ENCODE peak calls at places on chromosomes 13 and 19, in eight cellular contexts. U is breast epithelium; E is CD8-positive, alpha-beta T cell; S is left lung; Z is endodermal cell; R is spleen; Y is heart left ventricle; D is DND-41. L is an unnamed sample.

GRCh38 chr13:52738719-52739467 is 727 bp downstream of the CNMD start:
- DNase-seq in U (no peak), E (peak; percentile 62), S (no peak), Z (peak; percentile 87), R (peak; percentile 74), Y (no peak), D (no peak), L (peak; percentile 45)

GRCh38 chr19:5480427-5480836 is 25.2 kb downstream of the ZNRF4 start:
- DNase-seq in U (no peak), E (peak; percentile 52), S (no peak), Z (peak; percentile 82), R (no peak), Y (no peak), D (peak; percentile 33), L (no peak)

GRCh38 chr13:82654851-82655517 is 1227.3 kb downstream of the SLITRK1 start:
- DNase-seq in U (peak; percentile 51), E (no peak), S (peak; percentile 67), Z (no peak), R (no peak), Y (peak; percentile 61), D (no peak), L (no peak)

GRCh38 chr13:31605076-31605858 is 134.1 kb upstream of the RXFP2 start:
- DNase-seq in U (no peak), E (no peak), S (no peak), Z (no peak), R (no peak), Y (no peak), D (no peak), L (no peak)

GRCh38 chr13:98532254-98532653 is 44.7 kb downstream of the STK24 start:
- DNase-seq in U (no peak), E (no peak), S (no peak), Z (no peak), R (no peak), Y (no peak), D (no peak), L (no peak)

GRCh38 chr19:39193785-39194184 is 3.0 kb upstream of the NCCRP1 start:
- DNase-seq in U (no peak), E (no peak), S (no peak), Z (no peak), R (no peak), Y (no peak), D (no peak), L (peak; percentile 89)

GRCh38 chr13:27619711-27620376 is 485 bp downstream of the LNX2 start:
- DNase-seq in U (peak; percentile 54), E (peak; percentile 70), S (peak; percentile 44), Z (no peak), R (peak; percentile 93), Y (peak; percentile 47), D (peak; percentile 50), L (no peak)

GRCh38 chr13:99165753-99166587 is 34.7 kb upstream of the UBAC2 start:
- DNase-seq in U (no peak), E (no peak), S (no peak), Z (no peak), R (no peak), Y (no peak), D (no peak), L (no peak)

GRCh38 chr19:19645233-19645870 is 1.9 kb upstream of the GMIP start:
- DNase-seq in U (no peak), E (no peak), S (no peak), Z (no peak), R (no peak), Y (no peak), D (no peak), L (no peak)

GRCh38 chr19:19644054-19644388 is 564 bp upstream of the GMIP start:
- DNase-seq in U (no peak), E (no peak), S (no peak), Z (no peak), R (no peak), Y (no peak), D (no peak), L (no peak)

GRCh38 chr19:19647037-19647835 is 3.8 kb upstream of the GMIP start:
- DNase-seq in U (no peak), E (no peak), S (no peak), Z (no peak), R (no peak), Y (no peak), D (no peak), L (no peak)

GRCh38 chr19:19642506-19643157 is 825 bp downstream of the GMIP start:
- DNase-seq in U (no peak), E (peak; percentile 70), S (no peak), Z (peak; percentile 55), R (no peak), Y (no peak), D (peak; percentile 48), L (no peak)

DNA sequence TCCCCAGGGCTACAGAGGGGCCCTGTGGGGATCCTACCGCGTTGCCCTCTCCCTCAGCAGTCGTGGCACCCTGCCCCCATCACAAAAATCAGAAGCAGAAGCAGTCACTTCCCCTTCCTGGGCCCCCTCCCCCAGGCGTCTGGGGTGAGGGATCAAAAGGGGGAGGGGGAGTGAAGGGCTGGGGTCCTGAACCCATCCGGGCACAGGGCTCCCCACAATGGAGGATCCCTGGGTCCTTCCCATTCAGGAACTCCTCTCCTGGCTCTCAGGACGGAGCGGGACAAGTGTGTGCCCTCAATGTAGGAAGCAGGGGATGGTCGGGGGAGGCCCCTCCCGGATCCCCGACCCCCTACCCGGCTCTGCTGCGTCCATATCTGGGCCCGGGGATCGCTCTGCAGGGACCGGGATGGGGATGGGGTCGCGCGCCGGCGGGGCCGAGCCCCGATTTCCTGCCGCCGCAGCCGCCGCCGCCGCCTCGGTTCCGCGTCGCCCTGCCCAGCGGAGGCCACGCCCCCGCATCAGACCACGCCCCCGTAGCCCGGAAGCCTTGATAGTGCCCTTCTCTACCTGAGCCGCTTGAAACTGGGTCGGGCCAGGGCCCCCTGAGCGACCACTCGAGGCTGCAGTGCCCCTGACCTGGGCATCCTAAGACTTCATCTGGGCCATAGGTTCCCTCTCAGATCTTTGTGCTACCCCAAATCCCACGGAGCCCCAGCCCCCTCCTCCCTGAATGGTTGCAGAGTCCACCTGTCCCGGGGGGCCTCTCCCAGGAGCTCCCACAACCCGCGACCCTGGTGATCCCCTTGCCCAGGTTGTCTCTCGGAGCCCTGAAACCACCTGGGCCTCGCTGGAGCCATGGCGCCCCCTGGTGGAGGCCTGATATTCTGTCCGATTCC is at the start of gene GMIP:
- DNase-seq in U (peak; percentile 75), E (peak; percentile 96), S (peak; percentile 86), Z (peak; percentile 96), R (peak; percentile 98), Y (peak; percentile 84), D (peak; percentile 87), L (peak; percentile 94)
- H3K27ac ChIP-seq in U (peak within 1 kb of the TSS; percentile 63), E (peak within 1 kb of the TSS; percentile 92), S (peak within 1 kb of the TSS; percentile 79), Z (peak within 1 kb of the TSS; percentile 91), R (peak within 1 kb of the TSS; percentile 99), Y (peak within 1 kb of the TSS; percentile 47), D (peak within 1 kb of the TSS; percentile 95), L (peak within 1 kb of the TSS; percentile 69)

DNA sequence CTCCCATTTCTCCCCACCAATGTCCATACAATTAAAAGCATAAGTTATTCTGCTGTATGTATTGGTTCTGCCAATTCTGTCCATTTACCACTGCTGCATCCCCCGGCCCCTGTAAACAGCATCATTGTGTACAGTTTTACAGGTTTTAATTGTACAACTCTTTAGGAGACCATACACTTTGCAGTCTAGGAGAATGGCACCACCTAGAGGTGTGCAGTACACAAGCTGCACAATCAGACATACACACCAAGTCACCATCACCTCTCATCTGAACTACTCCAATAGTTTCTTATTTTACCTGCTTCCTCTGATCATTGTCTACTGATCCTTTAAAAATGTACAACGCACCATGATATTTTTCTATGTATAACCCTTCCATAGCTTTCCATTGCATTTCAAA is 855.9 kb upstream of the KLHL1 start:
- DNase-seq in U (no peak), E (no peak), S (no peak), Z (no peak), R (no peak), Y (no peak), D (no peak), L (no peak)
- TF ChIP-seq CTCF in U (no peak), E (no peak), S (no peak), Z (peak; percentile 55), R (no peak), Y (no peak), D (peak; percentile 41), L (no peak)

GRCh38 chr13:50650478-50650877 is 193.0 kb downstream of the DLEU7 start:
- DNase-seq in U (no peak), E (no peak), S (no peak), Z (no peak), R (no peak), Y (no peak), D (no peak), L (no peak)

GRCh38 chr13:50651916-50652315 is 191.6 kb downstream of the DLEU7 start:
- DNase-seq in U (no peak), E (no peak), S (no peak), Z (no peak), R (no peak), Y (no peak), D (peak; percentile 78), L (no peak)

GRCh38 chr13:50650936-50651638 is 192.4 kb downstream of the DLEU7 start:
- DNase-seq in U (no peak), E (no peak), S (no peak), Z (no peak), R (no peak), Y (no peak), D (peak; percentile 51), L (no peak)

DNA sequence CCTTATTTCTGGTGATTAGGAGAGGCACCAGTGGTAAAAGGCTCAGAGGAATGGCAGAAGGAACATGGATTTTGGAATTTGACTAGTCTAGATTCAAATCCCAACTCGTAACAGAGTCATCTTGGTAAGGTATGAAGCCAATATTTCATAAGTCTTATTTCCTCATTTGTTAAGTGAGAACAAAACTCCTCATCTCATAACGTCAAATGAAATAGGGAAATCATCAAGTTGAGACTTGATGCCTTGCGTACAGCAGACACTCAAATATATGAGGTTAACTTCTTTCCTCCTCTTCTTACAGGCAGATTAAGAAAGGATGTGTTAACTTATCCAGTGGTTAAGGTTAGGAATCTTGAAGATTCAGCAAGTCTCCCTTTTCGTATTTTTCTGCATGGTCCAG is 189.2 kb downstream of the DLEU7 start:
- DNase-seq in U (no peak), E (no peak), S (no peak), Z (no peak), R (no peak), Y (no peak), D (no peak), L (no peak)
- H3K4me1 ChIP-seq in U (no peaks in the 10 kb centered on the region), E (no peaks in the 10 kb centered on the region), S (no peaks in the 10 kb centered on the region), Z (no peaks in the 10 kb centered on the region), R (no peaks in the 10 kb centered on the region), Y (no peaks in the 10 kb centered on the region), D (peaks cover 36% of the 10 kb centered on the region), L (no peaks in the 10 kb centered on the region)

DNA sequence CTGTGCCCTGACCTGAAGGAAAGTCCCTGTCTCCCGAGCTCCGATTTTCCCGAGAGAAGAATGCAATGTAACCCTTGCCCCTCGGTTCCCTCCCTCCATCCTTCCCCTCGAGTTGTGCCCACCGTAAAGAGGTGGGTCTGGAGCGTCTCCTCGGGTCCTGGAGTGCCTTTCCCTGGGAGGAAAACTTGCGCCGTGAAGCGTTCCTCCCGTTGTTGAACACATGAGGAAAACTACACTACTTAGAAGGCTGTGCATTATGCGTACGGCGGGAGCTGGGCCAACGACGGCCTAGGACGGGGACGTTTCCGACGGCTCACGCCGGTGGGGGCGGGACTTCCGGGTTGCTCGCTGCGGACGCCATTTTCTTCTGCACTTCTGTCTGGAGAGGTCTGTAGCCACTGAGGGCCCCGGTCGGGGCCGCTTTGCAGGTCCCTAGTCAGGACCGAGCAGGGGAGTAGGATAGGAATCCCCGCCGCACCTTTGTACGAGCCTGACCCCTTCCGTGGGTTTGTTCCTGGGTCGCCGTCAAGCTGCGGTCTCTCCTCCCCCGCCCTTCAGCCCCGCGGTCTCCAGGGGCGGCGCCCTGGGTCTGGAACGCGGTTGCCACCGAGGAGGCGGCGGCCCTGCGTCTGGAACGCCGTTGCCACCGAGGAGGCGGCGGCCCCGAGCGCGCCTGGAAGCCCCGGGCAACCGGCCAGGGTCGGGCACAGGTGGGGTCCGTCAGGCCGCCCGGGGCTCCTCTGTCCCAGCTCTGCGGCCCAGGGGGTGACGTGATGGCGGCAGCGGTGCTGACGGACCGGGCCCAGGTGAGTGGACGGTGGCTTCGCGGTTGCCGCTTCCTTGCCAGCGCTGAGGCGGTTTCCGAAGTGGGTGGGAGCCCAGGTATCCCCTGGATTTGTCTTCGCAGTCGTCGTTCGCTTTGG is at the start of gene ZNF264:
- DNase-seq in U (peak; percentile 91), E (peak; percentile 93), S (peak; percentile 92), Z (peak; percentile 94), R (peak; percentile 96), Y (peak; percentile 94), D (peak; percentile 91), L (peak; percentile 92)
- H3K27ac ChIP-seq in U (peak within 1 kb of the TSS; percentile 94), E (peak within 1 kb of the TSS; percentile 85), S (peak within 1 kb of the TSS; percentile 88), Z (peak within 1 kb of the TSS; percentile 68), R (peak within 1 kb of the TSS; percentile 89), Y (peak within 1 kb of the TSS; percentile 82), D (peak within 1 kb of the TSS; percentile 82), L (peak within 1 kb of the TSS; percentile 80)